ENCODE peak calls at places on chromosomes 6 and 20, in nine cellular contexts. A, B, T, I, M, Z, K, R and Y are unnamed samples.

GRCh38 chr6:45946352-45946751 is 69.3 kb downstream of the CLIC5 start:
- DNase-seq in M (peak; percentile 91), R (peak; percentile 67), B (no peak), A (peak; percentile 74), Z (no peak), T (peak; percentile 20), K (no peak), I (peak; percentile 72), Y (peak; percentile 83)

GRCh38 chr6:170347091-170347490 is 40.5 kb downstream of the FAM120B start:
- DNase-seq in T (no peak), K (no peak), M (no peak), B (no peak), R (no peak), A (no peak), Z (no peak), I (peak; percentile 51), Y (no peak)

GRCh38 chr6:11852061-11852619 is 73.5 kb upstream of the ADTRP start:
- DNase-seq in M (no peak), R (no peak), B (no peak), Z (no peak), I (no peak), K (no peak), A (no peak), T (no peak), Y (no peak)

GRCh38 chr20:58875541-58876134 is 23.1 kb downstream of the GNAS start:
- DNase-seq in B (no peak), I (peak; percentile 78), M (peak; percentile 27), T (no peak), R (peak; percentile 56), A (no peak), K (no peak), Z (no peak), Y (no peak)

GRCh38 chr20:60729119-60729900 is 522.8 kb upstream of the CDH4 start:
- DNase-seq in R (no peak), M (no peak), K (no peak), B (no peak), A (no peak), I (no peak), Z (no peak), T (no peak), Y (no peak)

GRCh38 chr6:2959909-2960719 is 11.3 kb downstream of the SERPINB6 start:
- DNase-seq in K (no peak), A (peak; percentile 44), I (peak; percentile 90), B (peak; percentile 45), M (peak; percentile 70), R (peak; percentile 78), T (no peak), Z (no peak), Y (peak; percentile 47)

GRCh38 chr20:20781029-20781428 is 68.6 kb upstream of the RALGAPA2 start:
- DNase-seq in Z (no peak), I (no peak), R (no peak), A (no peak), T (no peak), B (no peak), M (no peak), K (no peak), Y (no peak)

GRCh38 chr6:166572370-166573261 is 13.9 kb downstream of the RAMACL start:
- DNase-seq in Z (no peak), B (peak; percentile 50), M (peak; percentile 47), R (peak; percentile 74), A (peak; percentile 37), T (no peak), K (no peak), I (peak; percentile 98), Y (peak; percentile 93)

GRCh38 chr6:98824907-98825601 is 9.3 kb upstream of the POU3F2 start:
- DNase-seq in T (no peak), R (no peak), Z (no peak), A (no peak), B (no peak), K (no peak), M (no peak), I (no peak), Y (no peak)

GRCh38 chr20:31260326-31260932 is 3.0 kb downstream of the DEFB115 start:
- DNase-seq in Z (no peak), A (peak; percentile 44), R (no peak), I (no peak), M (no peak), K (peak; percentile 22), T (no peak), B (no peak), Y (peak; percentile 5)

GRCh38 chr6:52574709-52575489 is 2.0 kb downstream of the TRAM2 start:
- DNase-seq in A (peak; percentile 74), T (no peak), K (no peak), M (peak; percentile 47), B (no peak), I (no peak), Z (no peak), R (no peak), Y (peak; percentile 61)

GRCh38 chr6:134466751-134467525 is 149.0 kb upstream of the SGK1 start:
- DNase-seq in A (no peak), M (peak; percentile 34), B (no peak), Z (no peak), T (no peak), I (peak; percentile 34), K (peak; percentile 18), R (no peak), Y (peak; percentile 29)

GRCh38 chr6:28841290-28841689 is 82.5 kb downstream of the TRIM27 start:
- DNase-seq in T (no peak), K (no peak), B (no peak), R (no peak), I (no peak), Z (no peak), M (no peak), A (no peak), Y (no peak)

GRCh38 chr6:41200296-41200900 is 551 bp downstream of the TREML2 start:
- DNase-seq in R (no peak), A (no peak), B (no peak), K (no peak), T (no peak), I (no peak), M (peak; percentile 15), Z (no peak), Y (peak; percentile 56)

GRCh38 chr6:33857301-33858052 is 53.7 kb upstream of the MLN start:
- DNase-seq in K (no peak), T (no peak), M (no peak), A (no peak), I (no peak), B (no peak), R (no peak), Z (no peak), Y (no peak)

GRCh38 chr6:55941713-55942112 is 66.3 kb upstream of the BMP5 start:
- DNase-seq in Z (no peak), I (peak; percentile 37), B (no peak), A (no peak), R (no peak), M (peak; percentile 35), T (no peak), K (no peak), Y (peak; percentile 70)

GRCh38 chr6:80605165-80605989 is 498.9 kb downstream of the BCKDHB start:
- DNase-seq in B (no peak), T (no peak), M (peak; percentile 64), Z (no peak), K (no peak), R (peak; percentile 49), A (peak; percentile 71), I (peak; percentile 68), Y (peak; percentile 72)

GRCh38 chr6:114403858-114404257 is 61.0 kb upstream of the HS3ST5 start:
- DNase-seq in M (no peak), T (no peak), I (no peak), Z (no peak), B (no peak), K (no peak), R (no peak), A (no peak), Y (no peak)

GRCh38 chr20:35003211-35004031 is 47.8 kb downstream of the MYH7B start:
- DNase-seq in M (no peak), R (no peak), I (no peak), K (no peak), Z (no peak), A (no peak), B (no peak), T (no peak), Y (no peak)
- H3K4me3 ChIP-seq in M (no peak overlapping the region), R (no peak overlapping the region), I (no peak overlapping the region), K (no peak overlapping the region), Z (no peak overlapping the region), A (no peak overlapping the region), B (no peak overlapping the region), T (no peak overlapping the region), Y (no peak overlapping the region)

DNA sequence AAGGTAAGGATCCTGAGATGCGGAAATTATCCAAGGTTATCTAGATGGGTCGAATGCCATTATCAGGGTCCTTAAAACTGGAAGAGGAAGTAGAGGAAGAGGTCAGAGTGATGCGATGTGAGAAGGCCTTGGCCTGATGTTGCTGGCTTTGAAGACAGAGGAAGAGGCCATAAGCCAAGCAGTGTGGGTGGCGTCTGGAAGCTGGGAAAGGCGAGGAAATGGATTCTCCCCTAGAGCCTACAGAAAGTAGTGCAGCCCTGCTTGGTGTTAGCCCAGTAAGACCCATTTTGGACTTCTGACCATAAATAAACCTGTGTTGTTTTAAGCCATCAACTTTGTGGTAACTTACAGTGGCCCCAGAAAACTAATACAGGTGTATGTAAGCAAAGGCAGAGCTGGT is 2.0 kb downstream of the SRXN1 start:
- DNase-seq in Z (no peak), R (no peak), K (no peak), T (no peak), A (no peak), M (peak; percentile 42), I (no peak), B (no peak), Y (peak; percentile 37)
- TF ChIP-seq CTCF in Z (no peak), R (peak; percentile 22), K (no peak), T (no peak), A (no peak), M (peak; percentile 42), I (no peak), B (no peak), Y (peak; percentile 33)

GRCh38 chr6:119312441-119312840 is 37.1 kb downstream of the MAN1A1 start:
- DNase-seq in Z (no peak), K (no peak), A (no peak), B (no peak), M (no peak), R (no peak), I (no peak), T (no peak), Y (no peak)
- H3K4me3 ChIP-seq in Z (no peak overlapping the region), K (no peak overlapping the region), A (no peak overlapping the region), B (no peak overlapping the region), M (no peak overlapping the region), R (no peak overlapping the region), I (no peak overlapping the region), T (no peak overlapping the region), Y (no peak overlapping the region)

GRCh38 chr6:167653561-167653960 is 173.2 kb upstream of the AFDN start:
- DNase-seq in Z (no peak), T (no peak), B (no peak), M (no peak), K (no peak), I (no peak), R (no peak), A (no peak), Y (no peak)
- TF ChIP-seq CTCF in Z (no peak), T (no peak), B (no peak), M (no peak), K (no peak), I (no peak), R (no peak), A (no peak), Y (no peak)